ENCODE peak calls at places on chromosomes 2 and 18, in eight cellular contexts. Q, R, N, J, H, I, V and U are unnamed samples.

GRCh38 chr2:176106636-176107539 is at the start of gene HOXD11:
- DNase-seq in R (no peak), J (peak; percentile 9), H (no peak), Q (peak; percentile 84), N (no peak), V (no peak), I (peak; percentile 83), U (no peak)

GRCh38 chr2:173656086-173656485 is 301.4 kb downstream of the CDCA7 start:
- DNase-seq in I (no peak), V (no peak), N (no peak), Q (no peak), J (no peak), R (no peak), H (no peak), U (no peak)

GRCh38 chr2:27701676-27702075 is 38.0 kb downstream of the SLC4A1AP start:
- DNase-seq in H (peak; percentile 56), R (no peak), I (no peak), N (peak; percentile 39), J (peak; percentile 69), Q (no peak), V (no peak), U (peak; percentile 38)

GRCh38 chr2:168165418-168165817 is 82.0 kb downstream of the STK39 start:
- DNase-seq in V (no peak), N (no peak), Q (no peak), H (no peak), R (no peak), I (no peak), J (peak; percentile 66), U (no peak)

GRCh38 chr2:80499095-80499494 is 194.5 kb upstream of the LRRTM1 start:
- DNase-seq in J (peak; percentile 53), V (no peak), Q (peak; percentile 58), I (peak; percentile 63), R (peak; percentile 65), H (peak; percentile 39), N (no peak), U (no peak)

GRCh38 chr2:61368687-61369665 is 101.9 kb downstream of the USP34 start:
- DNase-seq in N (no peak), R (no peak), I (no peak), Q (no peak), H (no peak), V (no peak), J (peak; percentile 72), U (no peak)

GRCh38 chr2:122138561-122138960 is 383.1 kb downstream of the TSN start:
- DNase-seq in Q (peak; percentile 73), N (no peak), R (no peak), V (no peak), J (no peak), I (peak; percentile 48), H (no peak), U (no peak)

GRCh38 chr2:25521665-25522387 is 151.6 kb downstream of the DTNB start:
- DNase-seq in R (peak; percentile 81), I (peak; percentile 72), H (no peak), Q (no peak), J (peak; percentile 62), N (no peak), V (no peak), U (no peak)

GRCh38 chr2:237614151-237614720 is 13.2 kb upstream of the LRRFIP1 start:
- DNase-seq in R (peak; percentile 52), I (peak; percentile 92), H (no peak), J (peak; percentile 69), N (no peak), Q (peak; percentile 91), V (no peak), U (no peak)

GRCh38 chr2:36487947-36488346 is 110.0 kb downstream of the FEZ2 start:
- DNase-seq in H (no peak), J (no peak), V (no peak), N (no peak), I (no peak), R (no peak), Q (no peak), U (no peak)

GRCh38 chr2:185179783-185180182 is 558.8 kb upstream of the FSIP2 start:
- DNase-seq in V (no peak), J (no peak), H (no peak), N (no peak), I (no peak), R (no peak), Q (no peak), U (no peak)

GRCh38 chr2:148640767-148641166 is 3.8 kb upstream of the EPC2 start:
- DNase-seq in Q (no peak), I (peak; percentile 29), J (peak; percentile 12), R (peak; percentile 25), N (no peak), H (peak; percentile 24), V (no peak), U (no peak)

GRCh38 chr2:229133155-229133772 is 137.8 kb downstream of the PID1 start:
- DNase-seq in I (peak; percentile 64), R (peak; percentile 12), J (peak; percentile 56), H (no peak), V (no peak), Q (no peak), N (no peak), U (no peak)

GRCh38 chr18:62339106-62339988 is 14.2 kb downstream of the TNFRSF11A start:
- DNase-seq in J (peak; percentile 89), V (no peak), H (no peak), N (no peak), Q (peak; percentile 66), R (peak; percentile 81), I (peak; percentile 64), U (no peak)

GRCh38 chr2:30514134-30514860 is 67.3 kb downstream of the LCLAT1 start:
- DNase-seq in J (peak; percentile 56), R (peak; percentile 88), N (no peak), H (peak; percentile 69), Q (no peak), I (peak; percentile 10), V (no peak), U (no peak)

GRCh38 chr18:23107718-23108117 is 27.6 kb upstream of the CABLES1 start:
- DNase-seq in Q (no peak), V (no peak), H (no peak), N (no peak), I (no peak), J (no peak), R (peak; percentile 33), U (no peak)
- H3K4me1 ChIP-seq in Q (no peaks in the 10 kb centered on the region), V (peaks cover 32% of the 10 kb centered on the region), H (no peaks in the 10 kb centered on the region), N (no peaks in the 10 kb centered on the region), I (no peaks in the 10 kb centered on the region), J (peaks cover 6% of the 10 kb centered on the region), R (peaks cover 13% of the 10 kb centered on the region), U (no peaks in the 10 kb centered on the region)

DNA sequence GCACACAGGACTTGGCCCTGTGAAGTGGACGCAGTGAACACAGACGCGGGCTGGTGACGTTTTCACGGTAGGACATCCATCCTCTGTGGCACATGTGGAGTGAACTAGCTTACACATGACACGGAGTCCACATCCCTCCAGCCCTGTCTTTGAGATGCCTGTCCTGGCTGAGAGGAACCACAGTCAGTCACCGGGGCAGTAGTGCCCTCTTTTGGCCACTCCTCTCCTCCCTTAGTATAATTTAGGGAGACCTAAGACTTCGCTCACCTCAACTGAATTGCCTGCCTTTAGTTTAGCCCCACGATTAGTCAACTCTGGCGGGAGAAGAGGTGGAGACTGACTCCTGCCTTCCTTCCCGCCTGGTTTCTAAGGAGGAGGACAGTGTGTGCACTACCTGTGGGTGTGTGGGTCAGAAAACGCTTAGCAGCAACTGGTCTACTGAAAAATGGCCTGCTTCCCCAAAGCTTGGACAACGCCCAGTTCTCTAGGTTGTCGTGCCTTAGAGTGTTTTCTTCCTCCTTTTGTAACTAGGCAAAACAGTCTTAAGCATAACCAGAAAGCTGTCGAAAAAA is 70.6 kb downstream of the MBP start:
- DNase-seq in H (no peak), J (no peak), N (no peak), V (no peak), I (peak; percentile 62), Q (peak; percentile 74), R (no peak), U (peak; percentile 29)
- TF ChIP-seq CTCF in H (peak; percentile 11), J (peak; percentile 4), N (peak; percentile 24), V (no peak), I (peak; percentile 37), Q (peak; percentile 63), R (no peak), U (no peak)

DNA sequence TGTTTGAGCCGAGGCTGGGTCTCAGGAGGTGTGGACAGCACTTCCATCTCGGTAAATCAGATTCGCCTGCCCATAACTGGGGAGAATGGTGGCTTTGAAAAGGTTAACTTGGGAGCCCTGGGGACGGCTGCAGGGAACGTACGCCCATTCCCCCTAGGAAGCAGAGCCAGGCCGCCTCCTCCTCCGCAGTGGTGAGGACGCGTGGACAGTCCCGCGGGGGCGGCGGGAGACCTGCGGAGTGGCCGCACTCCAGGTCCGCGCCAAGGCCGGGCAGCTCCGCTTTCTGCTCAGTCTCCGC is 845 bp upstream of the MYCN start:
- DNase-seq in V (no peak), I (no peak), J (peak; percentile 35), N (peak; percentile 74), Q (no peak), H (peak; percentile 77), R (no peak), U (peak; percentile 62)
- H3K4me3 ChIP-seq in V (peak overlapping the region; percentile 72), I (peak overlapping the region; percentile 100), J (no peak overlapping the region), N (peak overlapping the region; percentile 57), Q (peak overlapping the region; percentile 87), H (peak overlapping the region; percentile 61), R (no peak overlapping the region), U (peak overlapping the region; percentile 50)

GRCh38 chr2:9228781-9229469 is 22.3 kb downstream of the ASAP2 start:
- DNase-seq in N (no peak), Q (no peak), V (no peak), H (no peak), R (no peak), I (no peak), J (no peak), U (no peak)

GRCh38 chr2:9231291-9232165 is 24.9 kb downstream of the ASAP2 start:
- DNase-seq in V (no peak), H (no peak), R (no peak), Q (no peak), I (no peak), J (no peak), N (no peak), U (no peak)

GRCh38 chr2:9229470-9229820 is 22.8 kb downstream of the ASAP2 start:
- DNase-seq in J (no peak), V (no peak), R (no peak), Q (no peak), N (no peak), I (no peak), H (no peak), U (no peak)

GRCh38 chr2:9230881-9231280 is 24.3 kb downstream of the ASAP2 start:
- DNase-seq in R (no peak), I (no peak), H (no peak), N (no peak), V (no peak), J (no peak), Q (no peak), U (no peak)

DNA sequence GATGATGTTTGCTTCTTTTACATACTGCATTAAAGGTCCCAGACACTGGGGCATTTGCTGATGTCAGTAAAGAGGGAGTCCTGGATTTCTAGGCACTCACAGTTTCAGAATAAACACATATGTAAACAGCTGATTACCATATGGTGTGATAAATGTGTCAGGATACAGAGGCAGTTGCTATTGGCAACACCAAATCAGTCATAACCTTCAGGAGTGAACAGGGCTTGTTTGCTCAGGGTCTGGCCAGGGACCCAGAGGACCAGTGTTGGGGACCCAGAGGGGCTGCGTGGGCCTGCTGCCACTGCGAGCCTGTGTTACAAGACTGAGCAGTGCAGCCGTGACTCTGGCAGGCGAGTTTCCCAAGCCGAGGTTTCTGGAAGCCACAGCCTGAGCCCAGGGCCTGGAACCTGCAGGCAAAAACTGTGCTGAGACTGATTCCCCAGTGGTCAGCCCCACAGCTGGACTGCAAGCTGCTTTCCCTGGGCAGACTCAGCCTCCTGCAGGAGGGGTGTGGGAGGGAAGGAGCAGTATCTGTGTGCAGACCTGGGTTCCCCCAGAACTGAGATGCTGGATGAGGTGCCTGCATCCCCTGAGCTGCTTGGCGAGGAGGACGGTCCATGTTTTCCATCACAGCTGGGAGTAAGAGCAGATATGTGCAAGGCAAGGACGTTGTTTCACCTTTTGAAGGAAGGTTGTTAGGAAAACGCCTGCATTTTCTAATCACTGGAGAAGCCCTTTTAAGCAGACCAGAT is 23.6 kb downstream of the ASAP2 start:
- DNase-seq in R (peak; percentile 51), H (peak; percentile 85), I (no peak), J (peak; percentile 40), Q (no peak), N (peak; percentile 73), V (no peak), U (no peak)
- H3K4me1 ChIP-seq in R (peaks cover 64% of the 10 kb centered on the region), H (peaks cover 100% of the 10 kb centered on the region), I (peaks cover 17% of the 10 kb centered on the region), J (peaks cover 37% of the 10 kb centered on the region), Q (no peaks in the 10 kb centered on the region), N (peaks cover 87% of the 10 kb centered on the region), V (peaks cover 98% of the 10 kb centered on the region), U (peaks cover 24% of the 10 kb centered on the region)